ENCODE peak calls at places on chromosomes 7 and 10, in seven cellular contexts. S is stomach, W is upper lobe of left lung, V is endothelial cell of umbilical vein, O is HCT116, Q is spleen, G is sigmoid colon. Y is an unnamed sample.

GRCh38 chr10:79046326-79046725 is 22.4 kb upstream of the ZMIZ1 start:
- DNase-seq in W (no peak), G (peak; percentile 28), O (no peak), S (no peak), V (no peak), Q (peak; percentile 35), Y (no peak)

GRCh38 chr10:133173860-133174523 is 14.0 kb downstream of the KNDC1 start:
- DNase-seq in S (no peak), Q (peak; percentile 53), V (no peak), O (no peak), W (no peak), G (peak; percentile 40), Y (no peak)

GRCh38 chr10:79146611-79147130 is 77.9 kb downstream of the ZMIZ1 start:
- DNase-seq in O (no peak), Q (peak; percentile 89), W (no peak), S (peak; percentile 82), V (peak; percentile 67), G (peak; percentile 93), Y (peak; percentile 77)

GRCh38 chr10:28569506-28570159 is 36.7 kb downstream of the WAC start:
- DNase-seq in G (no peak), O (no peak), V (no peak), W (no peak), S (no peak), Q (no peak), Y (no peak)

GRCh38 chr7:91609525-91609924 is 271.0 kb downstream of the MTERF1 start:
- DNase-seq in O (no peak), W (no peak), G (no peak), V (no peak), Q (no peak), S (no peak), Y (no peak)

GRCh38 chr7:124857672-124858235 is 71.9 kb downstream of the POT1 start:
- DNase-seq in V (no peak), G (no peak), O (no peak), W (no peak), Q (no peak), S (no peak), Y (no peak)

GRCh38 chr7:55432937-55433784 is 68.0 kb downstream of the LANCL2 start:
- DNase-seq in S (no peak), Q (no peak), G (no peak), V (peak; percentile 36), W (no peak), O (peak; percentile 40), Y (no peak)

GRCh38 chr10:75451927-75452326 is 20.5 kb downstream of the LRMDA start:
- DNase-seq in V (no peak), S (no peak), W (no peak), Q (no peak), O (no peak), G (no peak), Y (no peak)

GRCh38 chr10:79038841-79039201 is 29.9 kb upstream of the ZMIZ1 start:
- DNase-seq in O (no peak), Q (peak; percentile 47), S (no peak), W (no peak), V (no peak), G (peak; percentile 40), Y (no peak)

GRCh38 chr7:90977056-90977455 is 287.2 kb upstream of the FZD1 start:
- DNase-seq in W (no peak), V (no peak), S (no peak), Q (no peak), O (no peak), G (no peak), Y (no peak)

GRCh38 chr7:130324270-130324669 is 20.3 kb upstream of the CPA5 start:
- DNase-seq in W (no peak), S (no peak), Q (no peak), O (no peak), V (no peak), G (no peak), Y (no peak)

GRCh38 chr7:78018541-78019456 is 220.2 kb downstream of the PHTF2 start:
- DNase-seq in W (peak; percentile 90), S (no peak), Q (peak; percentile 79), G (peak; percentile 77), V (peak; percentile 33), O (no peak), Y (no peak)

GRCh38 chr7:28466885-28467284 is 54.6 kb downstream of the CREB5 start:
- DNase-seq in W (no peak), V (no peak), S (no peak), G (no peak), O (no peak), Q (no peak), Y (no peak)

GRCh38 chr7:139526578-139527544 is 3.4 kb downstream of the CLEC2L start:
- DNase-seq in G (no peak), W (no peak), Q (no peak), S (no peak), O (no peak), V (no peak), Y (no peak)

GRCh38 chr7:2233876-2234275 is 1.1 kb upstream of the MAD1L1 start:
- DNase-seq in Q (no peak), V (peak; percentile 31), O (no peak), W (no peak), G (no peak), S (no peak), Y (no peak)

GRCh38 chr7:2232766-2233520 is at the start of gene MAD1L1:
- DNase-seq in S (peak; percentile 91), V (peak; percentile 92), G (peak; percentile 95), W (peak; percentile 98), Q (peak; percentile 98), O (peak; percentile 81), Y (peak; percentile 78)

GRCh38 chr7:2239242-2239641 is 2.8 kb downstream of the MRM2 start:
- DNase-seq in V (no peak), W (peak; percentile 60), S (no peak), G (no peak), Q (no peak), O (no peak), Y (no peak)

GRCh38 chr7:2241580-2242540 is at the start of the genes MRM2 and NUDT1:
- DNase-seq in S (peak; percentile 90), O (peak; percentile 56), Q (peak; percentile 94), V (peak; percentile 65), G (peak; percentile 90), W (peak; percentile 97), Y (peak; percentile 80)

DNA sequence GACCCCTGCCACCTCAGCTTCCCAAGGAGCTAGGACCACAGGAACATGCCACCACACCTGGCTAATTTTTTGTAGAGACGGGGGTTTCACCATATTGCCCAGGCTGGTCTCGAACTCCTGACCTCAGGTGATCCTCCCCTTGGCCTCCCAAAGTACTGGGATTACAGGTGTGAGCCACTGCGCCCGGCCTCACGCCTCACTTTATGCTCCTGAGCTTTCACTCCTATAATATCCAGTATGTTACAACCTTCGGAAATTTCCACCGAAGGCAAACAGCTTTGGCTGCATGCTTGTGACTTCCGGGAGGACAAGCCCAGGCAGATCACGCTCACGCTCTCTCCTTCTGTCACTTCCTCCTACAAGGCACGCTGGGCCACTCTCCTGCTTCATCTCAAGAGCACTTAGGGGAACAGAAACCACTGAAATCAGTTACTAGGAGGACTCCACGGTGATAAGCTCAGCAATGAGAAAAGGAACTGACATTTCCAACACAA is 4.4 kb upstream of the MAD1L1 start:
- DNase-seq in W (no peak), G (no peak), O (no peak), V (no peak), Q (peak; percentile 90), S (peak; percentile 40), Y (peak; percentile 32)
- TF ChIP-seq POLR2A in W (peak; percentile 53), G (no peak), O (no peak), V (no peak), Q (no peak), S (no peak), Y (no peak)

GRCh38 chr7:20030417-20030816 is 186.8 kb downstream of the MACC1 start:
- DNase-seq in V (no peak), O (no peak), S (no peak), G (no peak), Q (no peak), W (no peak), Y (no peak)
- TF ChIP-seq CTCF in V (no peak), O (no peak), S (no peak), G (no peak), Q (no peak), W (no peak), Y (no peak)

DNA sequence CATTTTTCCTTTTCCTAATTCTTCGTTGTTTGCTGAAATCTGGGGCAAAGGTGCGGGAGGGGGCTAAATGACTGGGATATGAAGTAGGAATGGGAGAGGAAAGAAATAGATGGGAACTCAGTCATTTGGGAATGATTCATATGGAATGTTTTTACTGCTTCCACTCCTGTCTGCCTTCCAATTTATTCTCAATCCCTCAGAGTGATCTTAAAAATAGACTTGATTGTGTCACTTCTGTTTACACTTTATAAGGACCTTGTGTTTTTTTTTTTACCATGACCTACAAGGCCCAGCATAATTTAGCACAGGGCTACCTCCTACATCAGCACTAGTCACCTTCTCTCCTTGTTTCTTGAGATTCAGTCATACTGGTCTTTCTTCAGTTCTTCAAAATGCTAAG is 97.9 kb downstream of the PTEN start:
- DNase-seq in V (peak; percentile 84), Q (no peak), G (no peak), S (no peak), W (no peak), O (no peak), Y (no peak)
- TF ChIP-seq POLR2AphosphoS5 in V (peak; percentile 52), Q (no peak), G (no peak), S (no peak), W (no peak), O (no peak), Y (no peak)

GRCh38 chr10:11162828-11163599 is 145.3 kb downstream of the CELF2 start:
- DNase-seq in Q (peak; percentile 92), V (no peak), S (peak; percentile 55), G (peak; percentile 82), W (no peak), O (no peak), Y (peak; percentile 72)
- TF ChIP-seq POLR2A in Q (peak; percentile 59), V (no peak), S (no peak), G (peak; percentile 4), W (peak; percentile 68), O (no peak), Y (no peak)

GRCh38 chr7:85222522-85222921 is 35.7 kb upstream of the SEMA3D start:
- DNase-seq in V (no peak), S (no peak), W (no peak), Q (no peak), O (no peak), G (no peak), Y (no peak)
- TF ChIP-seq CTCF in V (no peak), S (no peak), W (no peak), Q (no peak), O (no peak), G (no peak), Y (no peak)

GRCh38 chr10:803041-803741 is 113.7 kb upstream of the DIP2C start:
- DNase-seq in O (no peak), S (no peak), G (peak; percentile 60), W (peak; percentile 64), Q (no peak), V (no peak), Y (no peak)

GRCh38 chr10:805635-806305 is 116.3 kb upstream of the DIP2C start:
- DNase-seq in S (no peak), V (no peak), O (no peak), Q (peak; percentile 68), W (peak; percentile 53), G (no peak), Y (no peak)

GRCh38 chr10:806451-807162 is 117.1 kb upstream of the DIP2C start:
- DNase-seq in S (no peak), W (peak; percentile 73), G (no peak), Q (no peak), V (no peak), O (no peak), Y (no peak)

GRCh38 chr10:804191-804781 is 114.8 kb upstream of the DIP2C start:
- DNase-seq in V (no peak), S (no peak), W (peak; percentile 59), G (no peak), Q (peak; percentile 78), O (no peak), Y (no peak)

GRCh38 chr10:804787-805634 is 115.5 kb upstream of the DIP2C start:
- DNase-seq in W (peak; percentile 82), S (no peak), Q (peak; percentile 64), O (no peak), V (no peak), G (no peak), Y (no peak)
- TF ChIP-seq POLR2AphosphoS5 in W (no peak), S (no peak), Q (no peak), O (no peak), V (no peak), G (no peak), Y (no peak)

Y was measured in breast epithelium.